ENCODE peak calls at places on chromosomes 3 and 15, in nine cellular contexts. A, K, F, Y, Q, W, V, U and J are unnamed samples.

GRCh38 chr3:52054689-52055511 is 1.5 kb downstream of the DUSP7 start:
- DNase-seq in A (peak), K (no peak), F (peak), Y (no peak), Q (no peak), W (no peak), V (no peak), U (no peak), J (no peak)

GRCh38 chr15:62110000-62110851 is 43.4 kb downstream of the C2CD4A start:
- DNase-seq in A (peak), K (no peak), F (no peak), Y (no peak), Q (peak), W (no peak), V (no peak), U (no peak), J (no peak)

GRCh38 chr3:53544357-53544756 is 49.9 kb downstream of the CACNA1D start:
- DNase-seq in A (no peak), K (no peak), F (no peak), Y (no peak), Q (no peak), W (no peak), V (no peak), U (no peak), J (no peak)

GRCh38 chr15:35115155-35115725 is 30.1 kb upstream of the NANOGP8 start:
- DNase-seq in A (no peak), K (no peak), F (no peak), Y (no peak), Q (no peak), W (no peak), V (no peak), U (no peak), J (no peak)

GRCh38 chr3:48435774-48436476 is 4.0 kb downstream of the CCDC51 start:
- DNase-seq in A (peak), K (peak), F (peak), Y (peak), Q (peak), W (peak), V (no peak), U (peak), J (peak)

GRCh38 chr3:72728958-72729467 is 119.2 kb downstream of the SHQ1 start:
- DNase-seq in A (no peak), K (no peak), F (no peak), Y (no peak), Q (no peak), W (no peak), V (no peak), U (no peak), J (no peak)

GRCh38 chr3:45528429-45528828 is 66.1 kb upstream of the LIMD1 start:
- DNase-seq in A (no peak), K (no peak), F (no peak), Y (no peak), Q (no peak), W (no peak), V (no peak), U (no peak), J (no peak)

GRCh38 chr3:100804631-100805030 is 95.3 kb downstream of the TFG start:
- DNase-seq in A (no peak), K (no peak), F (no peak), Y (no peak), Q (no peak), W (no peak), V (no peak), U (no peak), J (no peak)

GRCh38 chr3:117814975-117815374 is 1105.4 kb downstream of the TUSC7 start:
- DNase-seq in A (no peak), K (no peak), F (no peak), Y (no peak), Q (no peak), W (no peak), V (no peak), U (no peak), J (no peak)

GRCh38 chr3:27125821-27126501 is 243.2 kb downstream of the NEK10 start:
- DNase-seq in A (no peak), K (no peak), F (no peak), Y (no peak), Q (no peak), W (no peak), V (no peak), U (no peak), J (no peak)

GRCh38 chr3:12966847-12967750 is 106.1 kb downstream of the IQSEC1 start:
- DNase-seq in A (peak), K (no peak), F (peak), Y (no peak), Q (no peak), W (peak), V (no peak), U (no peak), J (no peak)

GRCh38 chr15:35209838-35210237 is 124.7 kb upstream of the NANOGP8 start:
- DNase-seq in A (no peak), K (no peak), F (no peak), Y (no peak), Q (no peak), W (no peak), V (no peak), U (no peak), J (no peak)

GRCh38 chr3:130960139-130960779 is 66.4 kb downstream of the ASTE1 start:
- DNase-seq in A (no peak), K (no peak), F (no peak), Y (no peak), Q (no peak), W (no peak), V (no peak), U (no peak), J (no peak)

GRCh38 chr15:69324031-69324430 is 25.3 kb downstream of the PAQR5 start:
- DNase-seq in A (no peak), K (no peak), F (no peak), Y (no peak), Q (no peak), W (no peak), V (no peak), U (no peak), J (no peak)

GRCh38 chr15:50627351-50628055 is 59.1 kb downstream of the TRPM7 start:
- DNase-seq in A (no peak), K (no peak), F (no peak), Y (no peak), Q (peak), W (no peak), V (no peak), U (no peak), J (no peak)

GRCh38 chr15:22224241-22224671 is 143.9 kb downstream of the OR4M2 start:
- DNase-seq in A (no peak), K (no peak), F (no peak), Y (peak), Q (no peak), W (no peak), V (no peak), U (no peak), J (no peak)

GRCh38 chr3:59006791-59007517 is 42.9 kb downstream of the CFAP20DC start:
- DNase-seq in A (peak), K (no peak), F (no peak), Y (no peak), Q (no peak), W (no peak), V (no peak), U (no peak), J (no peak)

GRCh38 chr15:56272474-56272873 is 28.8 kb upstream of the RFX7 start:
- DNase-seq in A (no peak), K (no peak), F (no peak), Y (no peak), Q (no peak), W (no peak), V (no peak), U (no peak), J (no peak)

GRCh38 chr15:39159833-39160232 is 421.0 kb upstream of the THBS1 start:
- DNase-seq in A (no peak), K (no peak), F (no peak), Y (no peak), Q (no peak), W (no peak), V (no peak), U (no peak), J (no peak)

GRCh38 chr3:100046986-100047385 is 67.3 kb downstream of the FILIP1L start:
- DNase-seq in A (no peak), K (no peak), F (no peak), Y (no peak), Q (no peak), W (no peak), V (no peak), U (no peak), J (no peak)

GRCh38 chr3:122952509-122952908 is 75.1 kb downstream of the SEMA5B start:
- DNase-seq in A (no peak), K (no peak), F (no peak), Y (no peak), Q (no peak), W (no peak), V (no peak), U (no peak), J (no peak)

GRCh38 chr3:68239542-68239941 is 585.1 kb upstream of the SUCLG2 start:
- DNase-seq in A (no peak), K (no peak), F (no peak), Y (no peak), Q (no peak), W (no peak), V (no peak), U (no peak), J (no peak)

GRCh38 chr15:32029862-32030781 is at the start of gene CHRNA7:
- DNase-seq in A (peak), K (peak), F (no peak), Y (peak), Q (no peak), W (peak), V (no peak), U (peak), J (no peak)

GRCh38 chr3:167480748-167481147 is 6.9 kb upstream of the SERPINI2 start:
- DNase-seq in A (no peak), K (no peak), F (no peak), Y (no peak), Q (no peak), W (no peak), V (no peak), U (no peak), J (no peak)

GRCh38 chr15:99962006-99962561 is 228.8 kb upstream of the LYSMD4 start:
- DNase-seq in A (no peak), K (no peak), F (no peak), Y (no peak), Q (no peak), W (no peak), V (no peak), U (no peak), J (no peak)

GRCh38 chr3:169394316-169394715 is 269.2 kb downstream of the MECOM start:
- DNase-seq in A (no peak), K (no peak), F (no peak), Y (no peak), Q (no peak), W (no peak), V (no peak), U (no peak), J (no peak)

GRCh38 chr3:189953551-189953950 is 167.1 kb downstream of the P3H2 start:
- DNase-seq in A (no peak), K (no peak), F (no peak), Y (no peak), Q (no peak), W (no peak), V (no peak), U (no peak), J (no peak)

GRCh38 chr3:128274837-128275236 is 121.6 kb downstream of the EEFSEC start:
- DNase-seq in A (no peak), K (no peak), F (no peak), Y (no peak), Q (no peak), W (no peak), V (peak), U (peak), J (peak)

GRCh38 chr3:139533781-139534443 is 5.6 kb downstream of the RBP1 start:
- DNase-seq in A (no peak), K (peak), F (no peak), Y (no peak), Q (no peak), W (peak), V (no peak), U (no peak), J (peak)

GRCh38 chr15:86837631-86838030 is 758.0 kb downstream of the AGBL1 start:
- DNase-seq in A (no peak), K (no peak), F (no peak), Y (no peak), Q (no peak), W (no peak), V (no peak), U (no peak), J (peak)

GRCh38 chr3:69425249-69425648 is 39.4 kb upstream of the FRMD4B start:
- DNase-seq in A (peak), K (peak), F (no peak), Y (peak), Q (no peak), W (peak), V (no peak), U (peak), J (no peak)

GRCh38 chr3:146473726-146474125 is 4.4 kb upstream of the PLSCR2 start:
- DNase-seq in A (no peak), K (no peak), F (no peak), Y (no peak), Q (no peak), W (no peak), V (no peak), U (no peak), J (no peak)

GRCh38 chr3:42036483-42036823 is 54.7 kb upstream of the TRAK1 start:
- DNase-seq in A (no peak), K (no peak), F (no peak), Y (no peak), Q (peak), W (no peak), V (peak), U (peak), J (no peak)